ENCODE peak calls at places on chromosomes 11 and 22, in nine cellular contexts. D is GM13976; H is Caco-2; G is right lobe of liver; S is tibial artery; V is GM20000; E is AG04450; O is tibial nerve; M is CD4-positive, alpha-beta T cell. L is an unnamed sample.

GRCh38 chr22:29195964-29196666 is 9.6 kb upstream of the EMID1 start:
- DNase-seq in H (no peak), M (no peak), E (no peak), S (no peak), V (peak; percentile 5), O (no peak), D (peak; percentile 16), G (peak; percentile 39), L (peak; percentile 28)

GRCh38 chr22:29331213-29331612 is 15.7 kb upstream of the RASL10A start:
- DNase-seq in H (no peak), G (no peak), E (no peak), D (no peak), V (no peak), S (no peak), M (no peak), O (no peak), L (no peak)

GRCh38 chr22:30485362-30485988 is 13.7 kb upstream of the SEC14L3 start:
- DNase-seq in H (peak; percentile 82), E (peak; percentile 8), M (peak; percentile 79), G (peak; percentile 81), V (peak; percentile 89), S (peak; percentile 24), O (peak; percentile 30), D (peak; percentile 96), L (peak; percentile 74)

GRCh38 chr22:24146791-24147353 is 34.4 kb upstream of the SUSD2 start:
- DNase-seq in M (no peak), O (peak; percentile 24), V (no peak), G (no peak), S (peak; percentile 60), D (no peak), H (no peak), E (peak; percentile 92), L (no peak)

GRCh38 chr11:68721075-68721474 is 30.2 kb downstream of the TESMIN start:
- DNase-seq in D (no peak), E (no peak), V (no peak), O (no peak), H (no peak), S (no peak), G (no peak), M (no peak), L (no peak)

GRCh38 chr22:26476705-26477340 is 6.8 kb downstream of the HPS4 start:
- DNase-seq in G (no peak), V (no peak), M (no peak), E (peak; percentile 16), O (no peak), D (no peak), S (no peak), H (no peak), L (no peak)

GRCh38 chr22:36811094-36811797 is 5.6 kb downstream of the PVALB start:
- DNase-seq in D (no peak), M (no peak), V (no peak), H (no peak), G (no peak), S (no peak), O (no peak), E (no peak), L (no peak)

GRCh38 chr22:45064313-45065268 is 54.8 kb upstream of the PHF21B start:
- DNase-seq in G (no peak), V (peak; percentile 68), M (no peak), O (no peak), S (no peak), H (no peak), D (peak; percentile 82), E (peak; percentile 26), L (no peak)

GRCh38 chr11:67287355-67288197 is 1.5 kb upstream of the ANKRD13D start:
- DNase-seq in H (no peak), D (no peak), E (no peak), V (no peak), M (no peak), O (no peak), S (no peak), G (peak; percentile 51), L (no peak)

GRCh38 chr11:67284811-67285540 is 4.1 kb upstream of the ANKRD13D start:
- DNase-seq in H (no peak), M (no peak), G (peak; percentile 57), V (no peak), O (no peak), S (no peak), D (no peak), E (no peak), L (no peak)

GRCh38 chr11:67285541-67286498 is 3.3 kb upstream of the ANKRD13D start:
- DNase-seq in H (no peak), E (no peak), S (no peak), V (no peak), G (peak; percentile 62), D (no peak), O (no peak), M (no peak), L (no peak)

GRCh38 chr11:67288198-67288451 is 978 bp upstream of the ANKRD13D start:
- DNase-seq in O (no peak), G (no peak), M (no peak), S (no peak), E (no peak), V (no peak), D (no peak), H (no peak), L (no peak)

GRCh38 chr11:67286621-67287333 is 2.3 kb upstream of the ANKRD13D start:
- DNase-seq in O (no peak), G (peak; percentile 63), H (no peak), V (no peak), M (no peak), E (no peak), D (no peak), S (no peak), L (peak; percentile 92)
- TF ChIP-seq CTCF in O (no peak), G (no peak), H (no peak), V (no peak), M (no peak), E (no peak), D (no peak), S (no peak), L (no peak)

GRCh38 chr11:70862093-70862492 is 390.3 kb downstream of the SHANK2 start:
- DNase-seq in H (no peak), V (no peak), G (no peak), S (no peak), D (no peak), M (no peak), O (no peak), E (no peak), L (no peak)

GRCh38 chr11:70859180-70859579 is 393.2 kb downstream of the SHANK2 start:
- DNase-seq in O (no peak), D (no peak), H (no peak), E (no peak), G (no peak), S (no peak), M (no peak), V (no peak), L (no peak)

GRCh38 chr11:70863186-70863585 is 389.2 kb downstream of the SHANK2 start:
- DNase-seq in E (no peak), D (no peak), S (no peak), G (no peak), O (no peak), H (no peak), V (no peak), M (no peak), L (no peak)

GRCh38 chr11:70861534-70861933 is 390.8 kb downstream of the SHANK2 start:
- DNase-seq in D (no peak), H (no peak), S (no peak), G (no peak), V (no peak), E (no peak), M (no peak), O (no peak), L (no peak)

DNA sequence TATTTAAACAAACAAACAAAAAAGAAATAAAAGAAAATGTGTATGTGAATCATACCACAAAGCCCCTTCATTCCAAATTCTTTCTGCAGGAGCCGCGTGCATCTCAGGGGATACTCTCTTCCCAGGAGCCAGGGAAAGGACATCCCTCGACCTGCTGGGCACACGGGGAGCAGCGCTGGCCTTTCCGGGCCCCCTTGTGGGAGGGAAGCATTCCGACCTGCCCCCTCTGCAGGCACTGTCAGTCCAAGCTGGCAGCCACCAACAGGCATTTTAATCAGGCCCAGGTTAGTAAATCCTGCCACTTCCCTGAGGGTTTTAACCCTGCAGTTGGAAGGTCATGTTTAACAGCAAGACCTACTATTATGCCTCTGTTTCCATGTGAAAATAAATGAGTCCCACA is 391.5 kb downstream of the SHANK2 start:
- DNase-seq in V (no peak), G (no peak), M (no peak), E (no peak), D (no peak), H (no peak), S (no peak), O (no peak), L (no peak)
- TF ChIP-seq CTCF in V (no peak), G (no peak), M (no peak), E (no peak), D (no peak), H (no peak), S (no peak), O (no peak), L (no peak)

DNA sequence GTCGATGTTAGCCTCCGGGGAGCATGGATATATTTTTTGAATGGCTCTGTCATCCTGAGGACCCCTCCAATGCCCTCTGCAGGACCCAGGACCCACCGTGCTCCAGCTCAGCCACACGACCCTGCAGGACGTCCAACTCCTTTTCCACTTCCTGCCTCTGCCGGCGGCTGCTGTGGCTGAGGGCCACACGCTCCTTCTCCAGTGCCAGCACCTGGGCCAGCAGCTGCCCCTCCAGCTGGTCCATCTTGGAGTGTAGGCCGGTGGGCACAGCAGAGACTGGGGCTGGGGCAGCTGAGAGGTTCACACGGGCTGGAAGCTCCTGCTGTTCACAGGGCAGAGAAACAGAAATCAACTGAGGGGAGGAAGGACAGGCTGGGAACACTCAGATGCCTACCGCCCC is 15.6 kb downstream of the NPTXR start:
- DNase-seq in G (peak; percentile 45), D (no peak), O (no peak), E (no peak), S (no peak), M (no peak), H (no peak), V (no peak), L (no peak)
- TF ChIP-seq CTCF in G (no peak), D (no peak), O (no peak), E (no peak), S (no peak), M (no peak), H (no peak), V (no peak), L (no peak)

DNA sequence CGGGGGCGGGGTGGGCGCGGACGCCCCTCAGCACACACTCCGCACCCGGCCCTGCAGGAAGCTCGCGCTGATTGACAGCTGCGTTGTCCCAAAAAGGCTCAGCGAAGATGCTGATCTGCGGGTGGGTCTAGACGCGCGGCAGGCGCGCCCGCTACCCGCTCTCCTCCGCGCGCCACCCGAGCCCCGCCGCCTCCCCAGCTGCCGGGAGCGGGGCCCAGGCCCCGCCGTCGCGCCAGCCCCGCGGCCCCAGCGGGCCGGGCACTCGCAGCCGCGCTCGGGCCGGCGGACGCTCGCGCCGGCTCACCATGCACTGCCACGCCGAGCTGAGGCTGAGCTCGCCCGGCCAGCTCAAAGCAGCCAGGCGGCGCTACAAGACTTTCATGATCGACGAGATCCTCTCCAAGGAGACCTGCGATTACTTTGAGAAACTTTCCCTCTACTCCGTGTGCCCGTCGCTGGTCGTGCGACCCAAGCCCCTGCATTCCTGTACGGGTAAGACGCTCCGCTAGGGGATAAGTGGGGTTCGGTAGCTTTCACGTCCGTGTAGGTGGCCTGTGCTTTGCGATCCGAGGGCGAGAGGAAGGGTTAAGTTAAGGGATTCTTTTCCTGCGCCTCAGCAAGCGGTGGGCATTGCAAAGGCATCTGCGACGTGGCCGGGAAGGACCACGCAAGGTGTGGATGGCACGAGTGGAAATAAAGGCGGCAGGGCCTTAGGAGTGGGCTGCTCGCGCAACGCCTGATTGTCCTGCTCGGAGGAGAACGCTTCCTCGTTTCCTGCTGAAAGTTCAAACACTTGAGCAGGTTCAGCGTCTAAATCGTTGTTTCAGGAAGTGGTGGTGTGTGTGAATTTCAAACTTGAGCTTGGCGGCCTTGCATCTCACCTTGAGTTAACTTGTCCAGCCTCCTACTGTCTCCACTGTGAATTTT is at the start of gene BARX2:
- DNase-seq in V (peak; percentile 55), S (no peak), D (peak; percentile 62), O (no peak), H (peak; percentile 90), E (peak; percentile 11), G (peak; percentile 62), M (no peak), L (no peak)
- TF ChIP-seq CTCF in V (no peak), S (no peak), D (peak; percentile 58), O (no peak), H (peak; percentile 71), E (peak; percentile 53), G (peak; percentile 63), M (no peak), L (no peak)